ENCODE peak calls at places on chromosomes 5 and 9, in seven cellular contexts. C is heart left ventricle; K is astrocyte of the spinal cord; O is activated T-helper 9 cell treated with anti-CD3 and anti-CD28 coated beads, Interleukin-2, amount 50 U/mL, for 16 hours; P is neural crest cell; J is nephron progenitor cell; R is esophagus squamous epithelium. A is an unnamed sample.

GRCh38 chr5:54601832-54602231 is 84.3 kb downstream of the SNX18 start:
- DNase-seq in R (no peak), K (no peak), J (no peak), O (no peak), P (no peak), C (no peak), A (no peak)

GRCh38 chr9:116087246-116087645 is 66.3 kb upstream of the PAPPA start:
- DNase-seq in C (peak; percentile 29), O (no peak), R (no peak), J (no peak), P (no peak), K (peak; percentile 66), A (no peak)

GRCh38 chr9:12708562-12709298 is 15.5 kb downstream of the TYRP1 start:
- DNase-seq in C (no peak), J (no peak), K (peak; percentile 74), P (no peak), O (no peak), R (no peak), A (no peak)

GRCh38 chr5:30392897-30393296 is 800.6 kb upstream of the CDH6 start:
- DNase-seq in R (no peak), O (no peak), C (no peak), J (no peak), P (no peak), K (no peak), A (no peak)

GRCh38 chr9:127154390-127155191 is 32.2 kb upstream of the ANGPTL2 start:
- DNase-seq in R (no peak), C (peak; percentile 83), K (peak; percentile 95), J (no peak), O (no peak), P (no peak), A (no peak)

GRCh38 chr9:33858346-33858869 is 41.4 kb downstream of the UBE2R2 start:
- DNase-seq in J (no peak), P (no peak), R (no peak), O (no peak), C (no peak), K (peak; percentile 23), A (no peak)

GRCh38 chr9:93668261-93668871 is 92.0 kb downstream of the PHF2 start:
- DNase-seq in J (no peak), O (no peak), C (peak; percentile 3), R (no peak), P (no peak), K (no peak), A (no peak)

GRCh38 chr5:102937916-102938315 is 182.0 kb downstream of the GIN1 start:
- DNase-seq in O (no peak), P (no peak), C (no peak), K (peak; percentile 12), R (no peak), J (no peak), A (no peak)

GRCh38 chr5:62299600-62299999 is 6.4 kb upstream of the KIF2A start:
- DNase-seq in O (no peak), C (no peak), R (no peak), P (no peak), K (no peak), J (no peak), A (no peak)

GRCh38 chr5:59218424-59219045 is 635.7 kb downstream of the RAB3C start:
- DNase-seq in J (no peak), C (no peak), R (no peak), K (peak; percentile 35), O (no peak), P (no peak), A (no peak)

GRCh38 chr5:95892784-95893354 is 68.8 kb downstream of the ELL2 start:
- DNase-seq in R (no peak), K (peak; percentile 48), O (no peak), P (no peak), J (no peak), C (no peak), A (no peak)

GRCh38 chr9:93009337-93010015 is 49.0 kb upstream of the SUSD3 start:
- DNase-seq in R (no peak), P (no peak), C (no peak), O (no peak), J (no peak), K (no peak), A (no peak)

GRCh38 chr5:82277613-82277986 is 554 bp downstream of the RPS23 start:
- DNase-seq in P (no peak), C (no peak), O (no peak), R (no peak), J (no peak), K (peak; percentile 17), A (no peak)

GRCh38 chr9:95757483-95757882 is 118.0 kb upstream of the ERCC6L2 start:
- DNase-seq in P (no peak), R (no peak), O (no peak), K (no peak), C (no peak), J (no peak), A (no peak)

GRCh38 chr5:157548513-157549282 is 26.9 kb downstream of the ADAM19 start:
- DNase-seq in P (no peak), R (no peak), J (no peak), O (no peak), K (peak; percentile 83), C (no peak), A (no peak)

GRCh38 chr9:133164209-133164590 is 486 bp upstream of the GBGT1 start:
- DNase-seq in R (no peak), J (no peak), K (no peak), O (no peak), C (no peak), P (no peak), A (no peak)

GRCh38 chr9:9352877-9353481 is 1259.8 kb downstream of the PTPRD start:
- DNase-seq in P (peak; percentile 10), K (peak; percentile 8), C (no peak), O (no peak), R (no peak), J (peak; percentile 11), A (no peak)